ENCODE peak calls at places on chromosomes 13 and 19, in seven cellular contexts. W is endodermal cell; M is CD4-positive, alpha-beta T cell; N is GM23338; V is dorsolateral prefrontal cortex; G is breast epithelium; Z is A549. J is an unnamed sample.

GRCh38 chr19:7506385-7507328 is 9.2 kb upstream of the ZNF358 start:
- DNase-seq in M (no peak), N (peak; percentile 100), V (no peak), W (peak; percentile 98), G (peak; percentile 68), Z (peak; percentile 99), J (peak; percentile 61)

GRCh38 chr13:33730147-33730546 is 87.8 kb upstream of the RFC3 start:
- DNase-seq in M (no peak), W (no peak), G (no peak), N (no peak), V (no peak), Z (no peak), J (no peak)

GRCh38 chr19:29528350-29528945 is 2.7 kb downstream of the VSTM2B start:
- DNase-seq in G (peak; percentile 22), V (peak; percentile 78), N (peak; percentile 90), M (peak; percentile 16), W (peak; percentile 94), Z (peak; percentile 90), J (no peak)

GRCh38 chr13:48579167-48579918 is 46.5 kb upstream of the RCBTB2 start:
- DNase-seq in Z (no peak), G (no peak), M (no peak), V (no peak), N (no peak), W (no peak), J (no peak)

GRCh38 chr13:44263920-44264610 is 109.6 kb upstream of the SERP2 start:
- DNase-seq in Z (no peak), G (no peak), W (no peak), M (no peak), N (no peak), V (peak; percentile 81), J (no peak)

GRCh38 chr19:17553256-17553655 is 2.2 kb upstream of the COLGALT1 start:
- DNase-seq in G (peak; percentile 52), V (no peak), W (no peak), N (peak; percentile 45), M (no peak), Z (no peak), J (peak; percentile 71)

GRCh38 chr19:2523630-2524311 is 47.8 kb downstream of the GADD45B start:
- DNase-seq in G (no peak), M (no peak), N (peak; percentile 60), Z (peak; percentile 54), W (no peak), V (peak; percentile 68), J (no peak)

GRCh38 chr19:11091343-11092153 is 2.3 kb downstream of the LDLR start:
- DNase-seq in G (peak; percentile 95), W (peak; percentile 75), Z (peak; percentile 82), V (peak; percentile 58), M (peak; percentile 27), N (peak; percentile 56), J (peak; percentile 88)

GRCh38 chr13:106532111-106532929 is 3.1 kb downstream of the EFNB2 start:
- DNase-seq in N (no peak), W (peak; percentile 68), M (no peak), G (no peak), V (no peak), Z (no peak), J (no peak)

GRCh38 chr13:37076818-37077217 is 17.3 kb upstream of the SUPT20H start:
- DNase-seq in N (no peak), G (no peak), W (no peak), V (no peak), Z (no peak), M (no peak), J (no peak)

GRCh38 chr13:33676700-33677048 is 141.3 kb upstream of the RFC3 start:
- DNase-seq in G (peak; percentile 69), N (peak; percentile 4), V (no peak), M (no peak), W (no peak), Z (peak; percentile 46), J (no peak)

GRCh38 chr13:21542563-21542962 is 61.4 kb downstream of the MICU2 start:
- DNase-seq in N (no peak), W (no peak), M (no peak), Z (no peak), V (no peak), G (no peak), J (no peak)

GRCh38 chr13:99553033-99553432 is 51.8 kb downstream of the TM9SF2 start:
- DNase-seq in V (no peak), M (no peak), N (no peak), Z (no peak), G (no peak), W (no peak), J (no peak)

GRCh38 chr19:17075860-17076538 is 422 bp downstream of the MYO9B start:
- DNase-seq in N (peak; percentile 82), V (peak; percentile 55), Z (no peak), W (no peak), M (peak; percentile 13), G (peak; percentile 44), J (peak; percentile 77)

GRCh38 chr13:39895254-39895653 is 239.8 kb downstream of the COG6 start:
- DNase-seq in G (no peak), V (no peak), W (no peak), M (no peak), Z (no peak), N (no peak), J (no peak)

GRCh38 chr19:35347930-35348298 is 212 bp downstream of the FFAR1 start:
- DNase-seq in N (no peak), G (no peak), Z (no peak), W (peak; percentile 16), M (no peak), V (peak; percentile 25), J (no peak)

GRCh38 chr13:105412171-105412570 is 1123.3 kb downstream of the EFNB2 start:
- DNase-seq in N (no peak), V (no peak), Z (no peak), G (no peak), M (no peak), W (no peak), J (no peak)

GRCh38 chr13:27605610-27606200 is 14.6 kb downstream of the LNX2 start:
- DNase-seq in G (no peak), N (no peak), Z (no peak), M (no peak), V (no peak), W (no peak), J (no peak)

GRCh38 chr19:41546386-41546789 is 29.6 kb upstream of the CEACAM21 start:
- DNase-seq in M (no peak), W (no peak), G (no peak), N (no peak), Z (no peak), V (no peak), J (no peak)

GRCh38 chr13:41139296-41139966 is 6.8 kb upstream of the KBTBD6 start:
- DNase-seq in V (no peak), G (no peak), Z (no peak), W (no peak), N (no peak), M (no peak), J (no peak)

GRCh38 chr19:21758296-21758695 is 9.1 kb downstream of the ZNF100 start:
- DNase-seq in N (no peak), V (no peak), G (no peak), Z (no peak), W (no peak), M (no peak), J (no peak)

GRCh38 chr13:33794576-33794975 is 23.4 kb upstream of the RFC3 start:
- DNase-seq in N (no peak), V (no peak), M (no peak), W (no peak), Z (no peak), G (peak; percentile 82), J (no peak)

GRCh38 chr13:40581277-40581579 is 85.2 kb downstream of the FOXO1 start:
- DNase-seq in G (no peak), N (no peak), M (no peak), Z (no peak), V (no peak), W (no peak), J (no peak)

GRCh38 chr13:102729560-102730275 is 34.9 kb upstream of the METTL21C start:
- DNase-seq in N (peak; percentile 17), M (no peak), Z (peak; percentile 35), G (no peak), V (no peak), W (no peak), J (no peak)

GRCh38 chr13:33185853-33186252 is 99.7 kb downstream of the STARD13 start:
- DNase-seq in M (no peak), N (peak; percentile 20), G (no peak), V (no peak), W (peak; percentile 52), Z (no peak), J (no peak)

GRCh38 chr13:90846956-90847355 is 500.5 kb upstream of the MIR17HG start:
- DNase-seq in Z (no peak), M (no peak), G (no peak), W (no peak), N (no peak), V (no peak), J (no peak)
- TF ChIP-seq CTCF in Z (no peak), M (no peak), G (no peak), W (no peak), N (no peak), V (no peak), J (no peak)

GRCh38 chr19:49456351-49456750 is 3.3 kb downstream of the ALDH16A1 start:
- DNase-seq in V (no peak), M (no peak), N (no peak), G (no peak), W (no peak), Z (peak; percentile 64), J (no peak)

GRCh38 chr19:49458567-49458903 is 5.5 kb downstream of the ALDH16A1 start:
- DNase-seq in W (no peak), N (no peak), Z (no peak), V (no peak), M (no peak), G (no peak), J (no peak)

GRCh38 chr19:49453757-49454248 is 778 bp downstream of the ALDH16A1 start:
- DNase-seq in Z (no peak), N (no peak), V (no peak), G (no peak), M (no peak), W (no peak), J (no peak)

GRCh38 chr19:49453013-49453756 is at the start of gene ALDH16A1:
- DNase-seq in Z (peak; percentile 99), G (peak; percentile 97), M (peak; percentile 99), W (peak; percentile 99), N (peak; percentile 100), V (peak; percentile 100), J (peak; percentile 99)

DNA sequence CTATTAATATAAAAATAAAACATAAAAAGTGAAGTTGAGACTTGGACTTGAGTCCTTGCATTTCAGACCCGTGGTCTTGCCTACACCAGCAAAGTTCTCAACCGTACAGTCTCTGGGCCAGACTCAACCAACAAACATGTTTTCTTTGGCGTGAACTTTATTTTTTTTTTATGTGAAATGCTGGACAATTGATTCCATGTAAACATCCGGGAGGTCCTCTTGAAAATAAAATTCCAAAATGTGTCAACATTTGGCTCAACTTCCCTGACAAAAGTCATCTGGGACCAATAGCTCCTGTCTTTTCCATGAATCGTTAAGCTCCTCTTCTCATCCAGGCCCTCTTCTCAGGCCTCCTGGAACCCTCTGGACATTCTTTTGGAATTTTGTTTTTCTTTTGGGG is 2.7 kb downstream of the ALDH16A1 start:
- DNase-seq in G (no peak), M (no peak), Z (no peak), V (no peak), W (no peak), N (no peak), J (no peak)
- H3K27ac ChIP-seq in G (peak overlapping the region; percentile 58), M (no peak overlapping the region), Z (no peak overlapping the region), V (no peak overlapping the region), W (no peak overlapping the region), N (no peak overlapping the region), J (no peak overlapping the region)

GRCh38 chr13:95624020-95624419 is 20.5 kb downstream of the DZIP1 start:
- DNase-seq in Z (peak; percentile 52), N (peak; percentile 90), W (peak; percentile 63), V (no peak), G (no peak), M (no peak), J (no peak)
- TF ChIP-seq CTCF in Z (peak; percentile 66), N (peak; percentile 88), W (peak; percentile 82), V (peak; percentile 72), G (peak; percentile 42), M (peak; percentile 74), J (peak; percentile 24)

GRCh38 chr13:113398963-113399754 is 35.2 kb upstream of the GRTP1 start:
- DNase-seq in Z (no peak), M (no peak), N (no peak), V (peak; percentile 80), W (peak; percentile 84), G (no peak), J (peak; percentile 67)
- H3K27ac ChIP-seq in Z (no peak overlapping the region), M (no peak overlapping the region), N (no peak overlapping the region), V (no peak overlapping the region), W (no peak overlapping the region), G (no peak overlapping the region), J (peak overlapping the region; percentile 88)